ENCODE peak calls at places on chromosomes 6 and 20, in five cellular contexts. Y is upper lobe of right lung; I is substantia nigra; E is psoas muscle; C is CD4-positive, CD25-positive, alpha-beta regulatory T cell. P is an unnamed sample.

GRCh38 chr6:45163952-45164766 is 164.0 kb upstream of the RUNX2 start:
- DNase-seq in Y (no peak), I (no peak), E (no peak), C (peak; percentile 23), P (no peak)

GRCh38 chr6:1872649-1873131 is 263.0 kb downstream of the FOXC1 start:
- DNase-seq in Y (no peak), I (no peak), E (no peak), C (no peak), P (no peak)

GRCh38 chr6:16337280-16337975 is 99.0 kb downstream of the GMPR start:
- DNase-seq in Y (peak; percentile 79), I (no peak), E (peak; percentile 95), C (no peak), P (no peak)

GRCh38 chr6:156657311-156657710 is 119.9 kb upstream of the ARID1B start:
- DNase-seq in Y (no peak), I (no peak), E (no peak), C (no peak), P (no peak)

GRCh38 chr20:56343861-56344381 is 14.9 kb upstream of the FAM210B start:
- DNase-seq in Y (peak; percentile 76), I (peak; percentile 33), E (no peak), C (peak; percentile 40), P (no peak)

GRCh38 chr6:49787176-49787575 is at the start of gene PGK2:
- DNase-seq in Y (no peak), I (no peak), E (no peak), C (no peak), P (no peak)

GRCh38 chr6:72218125-72218524 is 331.8 kb downstream of the RIMS1 start:
- DNase-seq in Y (no peak), I (no peak), E (no peak), C (no peak), P (no peak)

GRCh38 chr6:74742793-74743508 is 462.9 kb downstream of the COL12A1 start:
- DNase-seq in Y (no peak), I (no peak), E (no peak), C (no peak), P (no peak)

GRCh38 chr6:69705954-69706353 is 90.9 kb downstream of the LMBRD1 start:
- DNase-seq in Y (no peak), I (no peak), E (no peak), C (no peak), P (no peak)

GRCh38 chr6:74879234-74879633 is 326.6 kb downstream of the COL12A1 start:
- DNase-seq in Y (no peak), I (no peak), E (no peak), C (no peak), P (no peak)

GRCh38 chr6:106870069-106870468 is 104.5 kb downstream of the CD24 start:
- DNase-seq in Y (no peak), I (no peak), E (no peak), C (no peak), P (no peak)

GRCh38 chr20:38085031-38085430 is 51.5 kb downstream of the RPRD1B start:
- DNase-seq in Y (no peak), I (no peak), E (no peak), C (no peak), P (no peak)

GRCh38 chr6:90136176-90136575 is 160.5 kb downstream of the BACH2 start:
- DNase-seq in Y (no peak), I (no peak), E (no peak), C (no peak), P (no peak)

GRCh38 chr6:17389274-17389847 is 4.0 kb upstream of the CAP2 start:
- DNase-seq in Y (no peak), I (no peak), E (no peak), C (no peak), P (no peak)

GRCh38 chr6:155524249-155524651 is 68.6 kb upstream of the NOX3 start:
- DNase-seq in Y (no peak), I (no peak), E (no peak), C (peak; percentile 12), P (no peak)

GRCh38 chr6:21087188-21087587 is 506.4 kb upstream of the SOX4 start:
- DNase-seq in Y (no peak), I (no peak), E (no peak), C (no peak), P (no peak)

GRCh38 chr6:409370-409972 is 17.9 kb downstream of the IRF4 start:
- DNase-seq in Y (no peak), I (no peak), E (no peak), C (no peak), P (no peak)
- H3K27ac ChIP-seq in Y (no peak overlapping the region), I (no peak overlapping the region), E (no peak overlapping the region), C (no peak overlapping the region), P (no peak overlapping the region)

GRCh38 chr6:33183071-33183683 is 9.1 kb downstream of the COL11A2 start:
- DNase-seq in Y (no peak), I (no peak), E (no peak), C (peak; percentile 68), P (no peak)
- H3K27ac ChIP-seq in Y (no peak overlapping the region), I (no peak overlapping the region), E (no peak overlapping the region), C (no peak overlapping the region), P (no peak overlapping the region)

GRCh38 chr20:47311967-47312681 is 44.4 kb downstream of the ZMYND8 start:
- DNase-seq in Y (peak; percentile 40), I (no peak), E (no peak), C (no peak), P (no peak)
- H3K27ac ChIP-seq in Y (no peak overlapping the region), I (no peak overlapping the region), E (no peak overlapping the region), C (no peak overlapping the region), P (no peak overlapping the region)

DNA sequence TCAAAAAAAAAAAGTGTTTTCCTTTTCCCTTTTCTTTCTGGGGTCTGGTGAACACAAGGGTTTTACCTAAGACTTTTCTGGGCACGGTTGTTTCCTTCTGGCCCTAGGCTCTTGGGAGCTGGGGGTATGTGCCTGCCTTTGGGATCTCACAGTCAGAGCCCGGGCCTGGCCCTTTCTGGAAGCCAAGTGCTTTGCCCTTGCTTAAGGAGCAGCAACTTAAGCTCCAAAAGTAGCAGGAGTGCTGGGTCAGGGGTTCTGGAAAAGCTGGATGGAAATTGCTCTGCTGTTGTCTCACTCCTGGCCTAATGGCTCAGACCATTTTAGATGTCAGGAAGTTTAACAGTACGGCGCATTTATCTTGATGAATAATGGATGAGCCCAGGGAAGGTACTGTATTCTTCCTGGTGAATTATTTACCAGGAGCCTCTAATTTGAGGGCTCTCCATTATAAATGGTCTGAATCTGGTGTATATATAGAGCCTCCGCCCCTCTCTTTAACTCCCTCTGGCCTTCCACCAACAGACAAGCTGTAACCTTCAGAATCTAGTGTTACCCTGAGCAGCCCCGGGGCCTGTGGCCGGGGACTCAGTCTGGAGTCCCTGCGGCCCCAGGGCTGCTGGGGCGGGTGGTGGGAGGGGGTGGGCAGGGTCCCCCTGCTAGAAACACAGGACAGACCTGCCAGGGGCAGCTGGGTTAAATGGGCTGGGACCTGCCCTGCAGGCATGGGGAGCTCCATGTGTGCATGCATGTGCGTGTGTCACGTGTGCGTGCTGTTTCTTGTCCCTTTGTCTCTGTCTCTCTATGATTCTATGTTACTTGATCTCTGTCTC is 37.5 kb downstream of the PTK7 start:
- DNase-seq in Y (no peak), I (no peak), E (no peak), C (no peak), P (no peak)
- H3K27ac ChIP-seq in Y (peak overlapping the region; percentile 71), I (no peak overlapping the region), E (no peak overlapping the region), C (no peak overlapping the region), P (no peak overlapping the region)

DNA sequence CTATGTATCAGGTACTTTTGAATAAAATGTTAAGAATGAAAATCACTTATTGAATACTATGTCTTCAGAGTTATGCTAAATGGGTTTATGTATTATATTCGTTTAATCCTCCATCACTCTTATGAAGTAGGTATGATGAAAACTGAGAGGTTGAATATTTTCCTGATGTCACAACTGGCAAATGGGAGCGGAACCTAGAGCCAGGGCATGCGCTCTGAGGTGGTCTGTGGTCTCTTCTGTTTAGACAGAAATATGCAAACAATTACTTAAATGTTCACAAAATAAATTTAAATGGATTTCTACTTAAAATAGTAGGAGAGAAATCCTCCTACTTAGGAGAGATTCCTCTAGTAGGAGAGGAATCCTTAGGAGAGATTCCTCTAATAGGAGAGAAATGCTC is 21.3 kb upstream of the UTRN start:
- DNase-seq in Y (no peak), I (no peak), E (no peak), C (no peak), P (no peak)
- H3K27ac ChIP-seq in Y (peak overlapping the region; percentile 52), I (no peak overlapping the region), E (no peak overlapping the region), C (no peak overlapping the region), P (no peak overlapping the region)

GRCh38 chr6:130680118-130680517 is 147.1 kb upstream of the SMLR1 start:
- DNase-seq in Y (no peak), I (no peak), E (no peak), C (no peak), P (no peak)

GRCh38 chr6:130677766-130678165 is 149.4 kb upstream of the SMLR1 start:
- DNase-seq in Y (no peak), I (no peak), E (no peak), C (no peak), P (no peak)

GRCh38 chr6:130679684-130680083 is 147.5 kb upstream of the SMLR1 start:
- DNase-seq in Y (no peak), I (no peak), E (no peak), C (no peak), P (no peak)

GRCh38 chr6:130683761-130684517 is 143.3 kb upstream of the SMLR1 start:
- DNase-seq in Y (no peak), I (no peak), E (no peak), C (no peak), P (no peak)

GRCh38 chr6:130681028-130681427 is 146.2 kb upstream of the SMLR1 start:
- DNase-seq in Y (no peak), I (no peak), E (no peak), C (no peak), P (no peak)
- H3K27ac ChIP-seq in Y (peak overlapping the region; percentile 70), I (no peak overlapping the region), E (peak overlapping the region; percentile 17), C (no peak overlapping the region), P (no peak overlapping the region)

DNA sequence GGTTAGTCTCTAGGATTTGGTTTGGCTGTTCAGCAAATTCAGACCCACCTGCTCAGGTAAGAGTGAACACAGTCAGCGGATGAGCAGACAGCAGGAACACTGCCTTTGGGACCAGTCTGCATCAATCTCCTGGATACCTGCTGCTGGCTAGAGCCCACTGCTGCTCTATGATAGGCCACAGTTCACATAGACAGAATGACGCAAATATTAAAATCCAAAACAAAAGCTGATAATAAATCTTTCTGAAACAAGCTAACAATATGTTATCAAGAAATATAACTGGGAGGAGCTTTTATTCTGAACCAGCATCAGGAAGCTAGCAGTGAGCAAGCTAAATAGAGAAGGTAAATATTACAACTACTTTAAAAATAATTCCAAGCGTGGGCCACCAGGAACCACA is at the start of gene TAAR1:
- DNase-seq in Y (no peak), I (no peak), E (no peak), C (no peak), P (no peak)
- H3K27ac ChIP-seq in Y (no peak within 1 kb of the TSS), I (no peak within 1 kb of the TSS), E (no peak within 1 kb of the TSS), C (no peak within 1 kb of the TSS), P (no peak within 1 kb of the TSS)

P was measured in naive thymus-derived CD4-positive, alpha-beta T cell.